ENCODE peak calls at places on chromosome 15, in five cellular contexts. U, A, L, G and E are unnamed samples.

GRCh38 chr15:47720555-47720954 is 3.2 kb downstream of the SEMA6D start:
- DNase-seq in G (no peak), U (no peak), A (no peak), L (no peak), E (peak; percentile 23)

GRCh38 chr15:37764733-37765191 is 169.7 kb upstream of the TMCO5A start:
- DNase-seq in L (no peak), A (no peak), U (peak; percentile 38), G (peak; percentile 59), E (peak; percentile 82)

GRCh38 chr15:67127925-67128324 is 62.5 kb downstream of the SMAD3 start:
- DNase-seq in G (peak; percentile 76), L (no peak), A (peak; percentile 91), U (peak; percentile 98), E (peak; percentile 99)

GRCh38 chr15:36814085-36814484 is 234.7 kb downstream of the CDIN1 start:
- DNase-seq in U (no peak), G (no peak), L (no peak), A (no peak), E (no peak)

GRCh38 chr15:65365229-65365628 is 12.6 kb downstream of the IGDCC3 start:
- DNase-seq in G (no peak), A (no peak), U (no peak), L (peak; percentile 25), E (no peak)

GRCh38 chr15:69490356-69491050 is 37.9 kb downstream of the RPLP1 start:
- DNase-seq in L (no peak), A (no peak), G (no peak), U (no peak), E (no peak)

GRCh38 chr15:75842722-75843617 is at the start of gene UBE2Q2:
- DNase-seq in A (no peak), G (peak; percentile 91), L (peak; percentile 92), U (peak; percentile 51), E (peak; percentile 70)

GRCh38 chr15:74400313-74400850 is 32.9 kb upstream of the CYP11A1 start:
- DNase-seq in L (no peak), A (no peak), U (no peak), G (peak; percentile 79), E (no peak)

GRCh38 chr15:27124287-27124830 is 153.4 kb downstream of the GABRG3 start:
- DNase-seq in L (no peak), U (no peak), G (no peak), A (no peak), E (peak; percentile 74)

GRCh38 chr15:90021108-90021507 is 20.0 kb downstream of the ZNF710 start:
- DNase-seq in G (no peak), A (no peak), L (no peak), U (no peak), E (no peak)

GRCh38 chr15:68494573-68495105 is 62.7 kb upstream of the ITGA11 start:
- DNase-seq in G (no peak), U (no peak), A (no peak), L (no peak), E (no peak)

GRCh38 chr15:62600376-62600775 is 435.3 kb upstream of the C2CD4B start:
- DNase-seq in A (no peak), L (no peak), U (no peak), G (no peak), E (no peak)

GRCh38 chr15:66184936-66185790 is 68.4 kb downstream of the MEGF11 start:
- DNase-seq in G (no peak), A (no peak), L (no peak), U (no peak), E (no peak)

GRCh38 chr15:100170280-100170654 is 171.5 kb downstream of the ADAMTS17 start:
- DNase-seq in L (no peak), G (no peak), U (no peak), A (no peak), E (no peak)

GRCh38 chr15:62603757-62604156 is 438.7 kb upstream of the C2CD4B start:
- DNase-seq in A (peak; percentile 31), U (peak; percentile 90), G (no peak), L (no peak), E (peak; percentile 86)

GRCh38 chr15:101526890-101527289 is 37.4 kb upstream of the PCSK6 start:
- DNase-seq in U (no peak), G (no peak), A (no peak), L (no peak), E (no peak)

GRCh38 chr15:40340038-40340739 is 550 bp downstream of the CCDC9B start:
- DNase-seq in A (no peak), L (peak; percentile 90), U (peak; percentile 45), G (no peak), E (peak; percentile 81)

GRCh38 chr15:87752250-87752951 is 504.1 kb downstream of the NTRK3 start:
- DNase-seq in L (no peak), A (peak; percentile 81), U (peak; percentile 91), G (no peak), E (peak; percentile 92)

GRCh38 chr15:42577514-42578031 is 2.2 kb downstream of the STARD9 start:
- DNase-seq in U (no peak), L (no peak), G (no peak), A (no peak), E (peak; percentile 91)

GRCh38 chr15:100627789-100628395 is 25.5 kb downstream of the ASB7 start:
- DNase-seq in L (no peak), G (peak; percentile 82), A (peak; percentile 52), U (peak; percentile 60), E (peak; percentile 71)

GRCh38 chr15:99704444-99704838 is 28.8 kb downstream of the LYSMD4 start:
- DNase-seq in L (no peak), U (peak; percentile 84), G (peak; percentile 87), A (no peak), E (peak; percentile 80)

GRCh38 chr15:65379986-65380385 is 2.2 kb upstream of the IGDCC3 start:
- DNase-seq in A (no peak), U (no peak), L (no peak), G (no peak), E (no peak)

GRCh38 chr15:68791431-68792283 is 29.0 kb downstream of the ANP32A start:
- DNase-seq in G (no peak), U (no peak), A (no peak), L (no peak), E (no peak)

GRCh38 chr15:44034933-44035624 is 160.0 kb downstream of the FRMD5 start:
- DNase-seq in A (peak; percentile 24), U (peak; percentile 65), L (no peak), G (no peak), E (peak; percentile 89)

GRCh38 chr15:47872869-47873301 is 155.6 kb downstream of the SEMA6D start:
- DNase-seq in L (no peak), A (no peak), G (no peak), U (no peak), E (no peak)

DNA sequence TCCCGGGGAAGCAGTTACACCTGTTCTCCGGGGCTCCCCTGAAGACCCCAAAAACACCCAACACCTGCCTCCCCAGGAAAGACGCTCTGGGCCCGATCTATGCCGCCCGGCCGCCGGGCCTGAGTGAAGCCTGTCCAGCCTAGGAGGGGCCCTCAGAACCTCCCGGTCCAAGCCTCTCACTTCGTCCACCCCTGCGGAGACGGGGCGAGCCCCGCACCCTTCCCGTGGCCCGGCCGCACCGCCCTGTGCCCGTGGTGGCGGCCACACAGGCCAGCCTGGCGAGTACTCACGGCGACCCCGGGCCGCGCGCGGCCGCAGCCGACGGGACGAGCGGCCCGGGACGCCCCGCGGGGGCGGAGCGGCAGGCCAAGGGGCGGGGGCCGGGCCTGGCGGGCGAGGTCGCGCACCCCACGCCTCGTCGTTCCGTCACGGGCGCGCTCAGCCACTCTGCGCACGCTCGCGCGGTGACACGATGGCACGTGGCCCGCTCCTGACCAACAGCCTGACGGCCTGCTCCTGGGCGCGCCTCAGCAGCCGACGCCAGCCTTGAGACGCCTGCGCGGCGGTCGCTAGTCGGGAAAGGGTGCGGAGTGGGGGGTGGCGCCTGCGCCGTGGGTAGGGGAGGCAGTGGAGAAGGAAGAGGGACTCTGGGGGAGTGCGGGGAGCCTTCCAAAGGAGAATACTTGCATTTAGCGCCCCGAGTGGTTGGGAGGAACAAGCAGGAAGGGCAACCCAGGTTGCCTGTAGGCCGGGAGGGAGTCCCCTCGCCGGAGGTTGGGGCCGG is at the start of gene PARP6:
- DNase-seq in U (peak; percentile 97), L (peak; percentile 100), A (peak; percentile 83), G (peak; percentile 99), E (peak; percentile 99)
- TF ChIP-seq CTCF in U (peak; percentile 92), L (peak; percentile 60), A (peak; percentile 78), G (peak; percentile 69), E (peak; percentile 60)

DNA sequence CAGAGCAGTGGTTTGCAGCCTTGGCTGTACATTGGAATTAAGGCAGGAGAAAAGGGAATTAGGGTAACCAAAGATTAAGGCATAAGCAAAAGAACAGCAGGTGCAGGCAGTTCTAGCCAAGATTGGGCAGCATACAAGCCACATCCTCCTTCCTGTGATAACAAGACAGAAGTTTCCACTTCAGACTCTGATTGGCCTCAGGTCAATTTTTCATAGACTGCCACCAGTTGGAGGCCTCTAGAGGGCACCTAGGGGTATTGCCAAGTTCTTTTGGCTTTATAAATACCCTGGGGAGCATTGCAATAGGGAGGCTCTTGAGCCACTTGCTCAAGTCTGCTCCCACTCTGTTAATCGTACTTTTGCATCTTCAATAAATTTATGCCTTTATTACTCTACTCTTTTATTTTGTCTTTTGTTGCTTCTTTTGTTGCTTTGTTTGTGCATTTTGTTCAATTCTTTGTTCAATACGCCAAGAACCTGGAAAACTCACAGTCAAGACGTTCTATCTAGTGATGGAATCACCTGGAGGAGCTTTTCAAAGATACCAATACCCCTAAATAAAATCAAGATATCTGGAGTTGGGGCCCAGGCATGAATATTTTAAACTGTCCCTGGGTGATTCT is 32.2 kb upstream of the FMN1 start:
- DNase-seq in U (peak; percentile 68), L (no peak), A (no peak), G (peak; percentile 72), E (peak; percentile 49)
- TF ChIP-seq CTCF in U (peak; percentile 70), L (peak; percentile 31), A (no peak), G (peak; percentile 52), E (peak; percentile 24)

DNA sequence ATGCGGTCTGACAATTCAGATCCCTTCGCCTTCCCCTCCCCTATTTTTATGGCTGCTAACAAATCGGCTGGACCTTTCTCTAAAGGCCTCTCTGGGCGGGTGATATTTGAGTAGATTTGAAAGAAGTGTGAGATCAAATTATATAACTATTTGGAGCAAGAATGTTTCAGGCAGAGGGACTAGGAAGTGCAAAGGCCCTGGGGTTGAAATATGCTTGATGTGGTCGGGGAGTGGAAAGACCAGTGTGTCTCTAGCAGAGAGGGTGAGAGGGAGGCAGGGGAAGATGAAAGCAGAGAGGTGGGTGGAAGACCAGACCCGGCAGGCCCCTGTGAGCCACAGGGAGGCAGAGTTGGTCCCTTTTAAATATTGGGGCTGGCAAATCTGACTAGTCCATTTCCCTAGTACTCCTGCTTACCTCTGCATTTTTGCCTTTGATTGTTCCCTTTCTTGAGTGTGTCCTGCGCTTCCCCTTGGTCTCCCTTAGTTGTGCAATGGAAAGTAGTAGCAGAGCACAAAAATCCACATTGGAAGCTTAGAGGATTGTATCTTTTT is 32.3 kb downstream of the SLCO3A1 start:
- DNase-seq in L (no peak), A (no peak), U (no peak), G (peak; percentile 23), E (no peak)
- TF ChIP-seq CTCF in L (no peak), A (no peak), U (peak; percentile 60), G (peak; percentile 36), E (no peak)

DNA sequence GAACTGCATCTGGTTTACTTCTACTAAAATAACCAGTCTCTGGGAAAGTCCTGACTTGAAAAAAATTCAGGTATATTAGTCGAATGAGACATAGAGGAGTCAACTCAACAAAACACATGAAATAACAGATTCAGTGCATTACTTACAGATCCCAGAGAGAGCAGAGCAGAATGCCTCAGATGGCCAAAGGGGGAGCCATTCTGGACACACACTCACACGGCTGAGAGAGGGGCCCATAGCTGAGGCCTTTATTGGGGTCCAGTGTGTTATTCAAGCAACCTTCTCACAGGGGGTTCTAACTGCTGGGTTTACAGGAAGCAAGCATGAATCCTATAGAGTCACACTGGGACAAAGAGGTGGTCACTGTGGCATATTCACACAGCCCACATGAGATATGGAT is 135.1 kb upstream of the SNRPN start:
- DNase-seq in G (no peak), L (no peak), U (no peak), A (no peak), E (no peak)
- TF ChIP-seq CTCF in G (no peak), L (no peak), U (no peak), A (no peak), E (no peak)

GRCh38 chr15:32029409-32029861 is 880 bp upstream of the CHRNA7 start:
- DNase-seq in A (no peak), L (no peak), G (peak; percentile 25), U (peak; percentile 18), E (no peak)
- TF ChIP-seq CTCF in A (peak; percentile 15), L (no peak), G (peak; percentile 46), U (peak; percentile 49), E (no peak)